ENCODE peak calls at places on chromosomes 13 and 19, in four cellular contexts. Y, P, I and C are unnamed samples.

GRCh38 chr19:33887891-33888290 is 91.2 kb downstream of the KCTD15 start:
- DNase-seq in Y (no peak), P (no peak), I (no peak), C (no peak)

GRCh38 chr19:5595745-5596144 is 26.8 kb downstream of the SAFB2 start:
- DNase-seq in Y (no peak), P (no peak), I (no peak), C (no peak)

GRCh38 chr19:16940626-16941025 is 51.8 kb downstream of the F2RL3 start:
- DNase-seq in Y (no peak), P (no peak), I (no peak), C (no peak)

GRCh38 chr13:43942301-43942700 is 62.6 kb downstream of the LACC1 start:
- DNase-seq in Y (peak), P (no peak), I (no peak), C (no peak)

GRCh38 chr13:100694722-100695644 is 20.4 kb upstream of the TMTC4 start:
- DNase-seq in Y (peak), P (no peak), I (peak), C (peak)

GRCh38 chr13:86399572-86399971 is 600.4 kb upstream of the SLITRK6 start:
- DNase-seq in Y (no peak), P (no peak), I (no peak), C (no peak)

GRCh38 chr13:38624822-38625221 is 62.1 kb upstream of the FREM2 start:
- DNase-seq in Y (no peak), P (no peak), I (no peak), C (no peak)

GRCh38 chr19:51548891-51549305 is 17.4 kb upstream of the SIGLEC6 start:
- DNase-seq in Y (no peak), P (no peak), I (no peak), C (no peak)

GRCh38 chr19:53989600-53990533 is 1.6 kb upstream of the CACNG6 start:
- DNase-seq in Y (no peak), P (no peak), I (no peak), C (no peak)

GRCh38 chr19:48631254-48631653 is 5.9 kb downstream of the DBP start:
- DNase-seq in Y (no peak), P (no peak), I (no peak), C (no peak)

GRCh38 chr19:38036707-38037106 is 129.7 kb downstream of the SIPA1L3 start:
- DNase-seq in Y (no peak), P (peak), I (no peak), C (no peak)

GRCh38 chr19:57106646-57107235 is 13.0 kb upstream of the USP29 start:
- DNase-seq in Y (no peak), P (no peak), I (no peak), C (no peak)

GRCh38 chr19:37572203-37572602 is 22.4 kb downstream of the ZNF571 start:
- DNase-seq in Y (peak), P (no peak), I (no peak), C (no peak)

GRCh38 chr19:15025237-15025636 is 24.0 kb upstream of the CASP14 start:
- DNase-seq in Y (no peak), P (peak), I (peak), C (no peak)

GRCh38 chr13:99196466-99197256 is 4.0 kb upstream of the UBAC2 start:
- DNase-seq in Y (no peak), P (peak), I (peak), C (no peak)

GRCh38 chr13:51832471-51833152 is 12.4 kb downstream of the TMEM272 start:
- DNase-seq in Y (peak), P (peak), I (peak), C (peak)

GRCh38 chr13:73449258-73449657 is 390.5 kb downstream of the KLF5 start:
- DNase-seq in Y (peak), P (no peak), I (no peak), C (no peak)

GRCh38 chr13:44566601-44567000 is 9.5 kb downstream of the TSC22D1 start:
- DNase-seq in Y (no peak), P (no peak), I (no peak), C (no peak)

GRCh38 chr13:41495044-41495443 is 37.7 kb downstream of the RGCC start:
- DNase-seq in Y (no peak), P (no peak), I (no peak), C (peak)

GRCh38 chr19:49020342-49020741 is 3.5 kb upstream of the LHB start:
- DNase-seq in Y (no peak), P (no peak), I (peak), C (no peak)

GRCh38 chr19:47239610-47240296 is 8.8 kb upstream of the BBC3 start:
- DNase-seq in Y (peak), P (no peak), I (peak), C (peak)

GRCh38 chr13:98563071-98563470 is 13.8 kb downstream of the STK24 start:
- DNase-seq in Y (no peak), P (peak), I (no peak), C (no peak)

GRCh38 chr13:86051134-86052103 is 252.2 kb upstream of the SLITRK6 start:
- DNase-seq in Y (no peak), P (no peak), I (no peak), C (no peak)

GRCh38 chr19:13881692-13882418 is 4.9 kb downstream of the NANOS3 start:
- DNase-seq in Y (peak), P (no peak), I (no peak), C (peak)

GRCh38 chr19:45772130-45772880 is 3.3 kb upstream of the SIX5 start:
- DNase-seq in Y (no peak), P (no peak), I (no peak), C (no peak)

GRCh38 chr13:23321534-23322241 is 111.8 kb downstream of the SACS start:
- DNase-seq in Y (peak), P (no peak), I (peak), C (no peak)

GRCh38 chr13:55361141-55361540 is 1779.6 kb upstream of the PRR20A start:
- DNase-seq in Y (no peak), P (no peak), I (no peak), C (no peak)

GRCh38 chr13:52162279-52163101 is 3.1 kb upstream of the NEK3 start:
- DNase-seq in Y (peak), P (no peak), I (no peak), C (peak)

GRCh38 chr13:41383400-41383799 is 72.3 kb downstream of the NAA16 start:
- DNase-seq in Y (peak), P (no peak), I (no peak), C (no peak)

GRCh38 chr13:44305845-44306244 is 67.8 kb upstream of the SERP2 start:
- DNase-seq in Y (peak), P (no peak), I (no peak), C (peak)

GRCh38 chr13:50187352-50188029 is 172.2 kb downstream of the KCNRG start:
- DNase-seq in Y (no peak), P (no peak), I (no peak), C (no peak)

GRCh38 chr13:35389535-35389934 is 87.0 kb downstream of the MAB21L1 start:
- DNase-seq in Y (no peak), P (no peak), I (no peak), C (no peak)

GRCh38 chr13:111904166-111904565 is 162.8 kb upstream of the SOX1 start:
- DNase-seq in Y (no peak), P (no peak), I (no peak), C (no peak)

GRCh38 chr19:41753936-41754529 is 1.3 kb upstream of the CEACAM6 start:
- DNase-seq in Y (peak), P (peak), I (peak), C (peak)

GRCh38 chr13:41139296-41139966 is 6.8 kb upstream of the KBTBD6 start:
- DNase-seq in Y (peak), P (no peak), I (no peak), C (no peak)

GRCh38 chr19:51799311-51799997 is 4.5 kb downstream of the FPR3 start:
- DNase-seq in Y (peak), P (no peak), I (no peak), C (no peak)

GRCh38 chr19:3154957-3155736 is 19.3 kb downstream of the GNA15 start:
- DNase-seq in Y (peak), P (peak), I (peak), C (no peak)
- H2AFZ ChIP-seq in Y (peak), P (peak), I (no peak), C (no peak)

GRCh38 chr13:40123962-40124647 is 468.6 kb downstream of the COG6 start:
- DNase-seq in Y (no peak), P (no peak), I (no peak), C (no peak)

GRCh38 chr13:40120781-40121180 is 465.3 kb downstream of the COG6 start:
- DNase-seq in Y (no peak), P (no peak), I (no peak), C (no peak)

GRCh38 chr13:40120288-40120687 is 464.8 kb downstream of the COG6 start:
- DNase-seq in Y (no peak), P (no peak), I (no peak), C (no peak)

GRCh38 chr13:40119852-40120251 is 464.4 kb downstream of the COG6 start:
- DNase-seq in Y (no peak), P (no peak), I (no peak), C (no peak)

GRCh38 chr13:40121711-40122110 is 466.2 kb downstream of the COG6 start:
- DNase-seq in Y (no peak), P (no peak), I (no peak), C (no peak)
- H3K27ac ChIP-seq in Y (no peak), P (no peak), I (no peak), C (no peak)

GRCh38 chr19:19643158-19644053 is at the start of gene GMIP:
- DNase-seq in Y (peak), P (peak), I (peak), C (peak)
- H2AFZ ChIP-seq in Y (peak), P (peak), I (no peak), C (peak)

DNA sequence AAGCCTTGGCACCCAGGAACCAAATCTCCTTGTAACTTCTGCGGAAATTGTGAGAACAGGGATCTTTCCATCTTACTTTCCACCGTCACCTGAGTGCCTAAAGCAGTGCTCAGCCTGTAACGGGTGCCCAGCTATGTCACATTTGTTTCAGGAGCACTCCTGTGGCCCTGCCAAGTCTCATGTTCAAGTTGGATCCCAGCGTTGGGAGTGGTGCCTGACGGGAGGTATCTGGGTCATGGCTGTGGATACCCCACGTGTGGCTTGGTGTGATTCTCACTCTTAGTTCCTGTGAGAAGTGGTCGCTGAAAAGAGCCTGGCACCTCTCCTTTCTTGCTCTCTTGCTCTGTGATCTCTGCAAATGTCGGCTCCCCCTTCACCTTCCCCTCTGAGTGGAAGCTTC is 114.9 kb downstream of the UQCRFS1 start:
- DNase-seq in Y (no peak), P (no peak), I (no peak), C (no peak)
- H3K27ac ChIP-seq in Y (no peak), P (no peak), I (no peak), C (no peak)